ENCODE peak calls at places on chromosomes 4 and X, in seven cellular contexts. R is psoas muscle; T is stimulated activated CD4-positive, alpha-beta T cell treated with anti-CD3 and anti-CD28 coated beads, Interleukin-15, amount 100 ng/mL, for 48 hours; Z is cardiac muscle cell; V is body of pancreas; G is ELR; D is activated CD4-positive, alpha-beta memory T cell treated with anti-CD3 and anti-CD28 coated beads, Interleukin-2, amount 10 ng/mL, durations not matched to agents 7 days and 5 days. B is an unnamed sample.
A peak's percentile ranks its signal among the peaks of the same experiment; 100 is the strongest.

GRCh38 chrX:23783569-23784486 is 855 bp downstream of the SAT1 start:
- DNase-seq in G (no peak), R (no peak), V (no peak), Z (peak; percentile 26), D (peak; percentile 22), T (no peak), B (no peak)

GRCh38 chr4:4259484-4260100 is 11.6 kb upstream of the TMEM128 start:
- DNase-seq in Z (no peak), T (no peak), V (no peak), G (no peak), R (no peak), D (no peak), B (no peak)

GRCh38 chr4:186472948-186473347 is 82.4 kb downstream of the MTNR1A start:
- DNase-seq in V (no peak), G (peak; percentile 43), D (no peak), R (no peak), Z (peak; percentile 66), T (no peak), B (peak; percentile 37)

GRCh38 chr4:79050521-79050880 is 111.3 kb upstream of the PAQR3 start:
- DNase-seq in R (no peak), Z (no peak), V (peak; percentile 5), D (no peak), T (no peak), G (no peak), B (peak; percentile 52)

GRCh38 chr4:154478547-154478946 is 13.1 kb downstream of the DCHS2 start:
- DNase-seq in Z (no peak), V (no peak), D (no peak), G (no peak), T (no peak), R (no peak), B (no peak)

GRCh38 chr4:6332042-6332668 is 62.5 kb downstream of the WFS1 start:
- DNase-seq in G (peak; percentile 51), R (peak; percentile 44), V (no peak), Z (peak; percentile 46), D (peak; percentile 36), T (no peak), B (peak; percentile 78)

GRCh38 chr4:69601065-69601464 is 38.4 kb downstream of the UGT2A2 start:
- DNase-seq in G (no peak), Z (no peak), V (no peak), D (no peak), T (no peak), R (no peak), B (no peak)

GRCh38 chr4:59553739-59554126 is 1646.4 kb upstream of the ADGRL3 start:
- DNase-seq in G (peak; percentile 77), Z (peak; percentile 7), D (no peak), T (no peak), R (no peak), V (no peak), B (no peak)